ENCODE peak calls at places on chromosomes 11 and 22, in six cellular contexts. C, E, K, D, L and H are unnamed samples.

GRCh38 chr22:41910050-41910598 is 4.8 kb downstream of the SHISA8 start:
- DNase-seq in K (peak; percentile 69), C (no peak), E (no peak), L (no peak), D (peak; percentile 78), H (peak; percentile 60)

GRCh38 chr11:26677566-26677965 is 44.3 kb downstream of the SLC5A12 start:
- DNase-seq in K (no peak), E (no peak), C (no peak), D (no peak), L (no peak), H (no peak)

GRCh38 chr11:119794756-119795155 is 65.8 kb upstream of the NECTIN1 start:
- DNase-seq in L (no peak), C (no peak), D (no peak), E (no peak), K (no peak), H (no peak)

GRCh38 chr11:119572481-119573424 is 149.8 kb upstream of the THY1 start:
- DNase-seq in L (no peak), D (peak; percentile 53), K (peak; percentile 36), C (no peak), E (no peak), H (no peak)

GRCh38 chr11:16153951-16154350 is 202.4 kb downstream of the SOX6 start:
- DNase-seq in C (no peak), E (no peak), D (no peak), L (no peak), K (no peak), H (no peak)

GRCh38 chr11:132402056-132402684 is 1031.8 kb downstream of the NTM start:
- DNase-seq in K (peak; percentile 71), C (peak; percentile 51), D (peak; percentile 76), L (peak; percentile 38), E (peak; percentile 2), H (peak; percentile 45)

GRCh38 chr22:42994917-42995562 is 19.9 kb downstream of the PACSIN2 start:
- DNase-seq in K (no peak), D (no peak), C (peak; percentile 94), L (peak; percentile 93), E (peak; percentile 77), H (no peak)

GRCh38 chr22:39439170-39439569 is 17.6 kb upstream of the MGAT3 start:
- DNase-seq in L (peak; percentile 70), C (peak; percentile 76), E (no peak), K (no peak), D (no peak), H (no peak)

GRCh38 chr11:110199184-110199981 is 97.0 kb downstream of the RDX start:
- DNase-seq in K (no peak), L (peak; percentile 83), C (peak; percentile 51), D (no peak), E (no peak), H (no peak)

GRCh38 chr11:31779268-31779879 is 31.7 kb downstream of the PAX6 start:
- DNase-seq in E (peak; percentile 14), L (no peak), K (no peak), D (no peak), C (peak; percentile 83), H (no peak)

GRCh38 chr11:126109941-126110731 is 47.5 kb upstream of the CDON start:
- DNase-seq in D (no peak), C (peak; percentile 63), L (peak; percentile 34), K (no peak), E (no peak), H (no peak)

GRCh38 chr22:19870153-19871022 is 15.7 kb upstream of the GNB1L start:
- DNase-seq in L (no peak), K (no peak), C (no peak), E (no peak), D (peak; percentile 26), H (peak; percentile 13)

GRCh38 chr11:73348838-73349237 is 27.4 kb upstream of the RELT start:
- DNase-seq in D (no peak), C (no peak), L (no peak), K (no peak), E (no peak), H (no peak)

GRCh38 chr22:23064381-23065068 is 5.8 kb upstream of the GNAZ start:
- DNase-seq in E (no peak), K (peak; percentile 5), D (peak; percentile 15), C (no peak), L (no peak), H (no peak)

GRCh38 chr11:130762342-130763037 is 153.8 kb downstream of the SNX19 start:
- DNase-seq in K (no peak), C (no peak), L (no peak), D (no peak), E (no peak), H (no peak)

GRCh38 chr11:2672553-2673249 is 27.1 kb downstream of the KCNQ1OT1 start:
- DNase-seq in K (no peak), C (no peak), E (no peak), D (peak; percentile 11), L (no peak), H (no peak)

GRCh38 chr11:35709386-35709785 is 46.8 kb downstream of the TRIM44 start:
- DNase-seq in D (no peak), L (no peak), K (no peak), C (no peak), E (no peak), H (no peak)

GRCh38 chr11:134543144-134544044 is 131.4 kb upstream of the B3GAT1 start:
- DNase-seq in E (no peak), D (peak; percentile 24), L (no peak), C (no peak), K (no peak), H (peak; percentile 12)

GRCh38 chr11:126754850-126755426 is 245.6 kb downstream of the KIRREL3 start:
- DNase-seq in K (no peak), C (no peak), L (no peak), D (no peak), E (no peak), H (no peak)

GRCh38 chr11:706957-707816 is 1.2 kb downstream of the EPS8L2 start:
- DNase-seq in E (no peak), K (peak; percentile 47), C (no peak), D (peak; percentile 78), L (peak; percentile 12), H (no peak)

GRCh38 chr11:19209617-19210016 is 7.8 kb upstream of the CSRP3 start:
- DNase-seq in L (peak; percentile 22), D (no peak), C (no peak), K (no peak), E (no peak), H (no peak)

GRCh38 chr11:103924166-103925013 is 112.0 kb upstream of the DDI1 start:
- DNase-seq in E (no peak), L (no peak), K (no peak), D (no peak), C (peak; percentile 27), H (no peak)

GRCh38 chr11:103926990-103927389 is 109.5 kb upstream of the DDI1 start:
- DNase-seq in E (no peak), D (no peak), C (no peak), K (no peak), L (no peak), H (no peak)

GRCh38 chr11:103928040-103928555 is 108.3 kb upstream of the DDI1 start:
- DNase-seq in E (no peak), D (no peak), K (no peak), C (no peak), L (no peak), H (no peak)

GRCh38 chr11:103929168-103929903 is 107.1 kb upstream of the DDI1 start:
- DNase-seq in C (no peak), E (no peak), D (no peak), K (no peak), L (no peak), H (no peak)

GRCh38 chr11:103927535-103927934 is 108.9 kb upstream of the DDI1 start:
- DNase-seq in K (no peak), D (no peak), E (no peak), C (peak; percentile 58), L (peak; percentile 62), H (no peak)
- TF ChIP-seq CTCF in K (no peak), D (peak; percentile 45), E (peak; percentile 49), C (peak; percentile 62), L (peak; percentile 9), H (no peak)

DNA sequence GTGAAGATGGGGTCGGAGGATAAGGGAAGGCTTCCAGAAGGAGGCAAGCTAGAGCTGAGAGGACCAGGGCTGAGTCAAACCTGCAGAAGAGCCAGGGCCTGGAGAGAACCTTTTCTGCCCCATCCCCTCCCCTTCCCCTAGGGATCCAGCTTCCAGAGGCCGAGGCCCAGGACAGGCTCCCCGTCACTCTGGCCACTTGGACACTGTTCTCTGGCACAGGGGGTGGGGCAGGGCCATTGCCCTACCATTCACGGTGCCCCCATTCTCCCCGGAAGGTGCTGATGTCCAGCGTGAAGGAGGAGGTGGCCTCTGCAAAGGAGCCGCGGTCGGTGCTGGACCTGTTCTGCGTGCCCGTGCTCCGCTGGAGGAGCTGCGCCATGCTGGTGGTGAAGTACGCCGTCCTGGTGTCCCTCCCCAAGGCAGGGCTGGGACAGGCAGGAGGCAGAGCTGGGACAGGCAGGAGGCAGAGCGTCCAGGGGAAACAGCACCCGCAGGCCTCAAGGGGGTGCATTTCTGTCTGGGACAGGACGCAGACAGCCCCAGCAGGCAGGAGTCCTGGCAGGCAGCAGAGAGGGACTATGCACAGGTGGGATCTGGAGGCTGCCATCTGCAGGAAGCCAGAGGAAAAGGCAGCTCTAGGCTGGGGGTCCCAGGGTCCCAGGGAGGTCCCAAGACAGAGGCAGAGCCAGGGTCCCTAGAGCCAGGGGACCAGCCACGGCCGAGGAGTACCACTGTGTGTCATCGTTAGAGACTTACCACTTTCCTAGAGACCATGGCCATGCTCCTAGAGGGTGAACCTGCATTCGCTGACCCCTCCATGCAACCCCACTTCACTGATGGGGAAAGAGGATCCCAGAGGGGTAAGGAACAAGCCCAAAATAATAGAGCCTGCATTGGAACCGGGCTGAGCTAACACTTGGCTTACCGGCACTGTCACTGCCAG is 25.8 kb upstream of the SLC22A12 start:
- DNase-seq in K (peak; percentile 78), L (no peak), D (peak; percentile 91), C (no peak), E (no peak), H (no peak)
- TF ChIP-seq CTCF in K (no peak), L (no peak), D (peak; percentile 74), C (no peak), E (no peak), H (no peak)

GRCh38 chr11:128555606-128556005 is 31.8 kb downstream of the ETS1 start:
- DNase-seq in E (no peak), L (peak; percentile 36), D (peak; percentile 66), C (no peak), K (peak; percentile 57), H (no peak)
- TF ChIP-seq CTCF in E (peak; percentile 44), L (peak; percentile 45), D (peak; percentile 71), C (peak; percentile 37), K (no peak), H (no peak)

DNA sequence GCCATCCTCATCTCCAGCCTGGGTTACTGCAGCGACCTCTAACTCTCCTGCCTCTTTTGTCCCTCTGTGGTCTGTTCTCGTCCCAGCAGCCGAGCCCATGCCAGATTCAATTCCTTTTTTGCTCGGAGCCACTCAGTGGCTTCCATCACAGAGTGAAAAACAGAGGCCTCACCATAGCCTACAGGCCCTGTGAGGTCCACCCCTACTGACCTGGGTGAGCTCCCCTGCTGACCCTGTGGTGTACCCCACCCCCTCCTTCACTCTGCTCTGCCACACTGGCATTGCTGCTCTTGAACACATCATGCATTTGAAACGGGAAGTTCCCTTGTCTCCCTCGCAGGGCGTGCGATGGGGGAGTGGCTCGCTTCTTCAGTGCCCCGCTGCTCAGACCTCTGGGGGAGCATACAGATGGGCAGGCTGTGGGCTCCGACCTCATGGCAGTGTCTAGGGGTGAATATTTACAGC is 2.1 kb downstream of the AIP start:
- DNase-seq in L (no peak), K (no peak), E (no peak), D (no peak), C (no peak), H (no peak)
- TF ChIP-seq CTCF in L (no peak), K (no peak), E (no peak), D (no peak), C (no peak), H (no peak)